ENCODE peak calls at places on chromosomes 2 and 18, in five cellular contexts. W, J, F, B and C are unnamed samples.

GRCh38 chr2:239819974-239820555 is 205.1 kb downstream of the NDUFA10 start:
- DNase-seq in W (no peak), F (no peak), B (peak; percentile 21), J (no peak), C (peak; percentile 48)

GRCh38 chr2:184030978-184031377 is 567.4 kb upstream of the ZNF804A start:
- DNase-seq in F (no peak), J (no peak), B (no peak), W (no peak), C (no peak)

GRCh38 chr2:237885931-237886701 is 26.7 kb downstream of the RAMP1 start:
- DNase-seq in W (no peak), B (no peak), F (no peak), J (no peak), C (peak; percentile 79)

GRCh38 chr2:224572338-224572737 is 12.8 kb downstream of the CUL3 start:
- DNase-seq in B (no peak), J (no peak), F (no peak), W (no peak), C (no peak)

GRCh38 chr2:239355139-239355538 is 45.7 kb downstream of the HDAC4 start:
- DNase-seq in F (no peak), W (no peak), J (no peak), B (peak; percentile 19), C (no peak)

GRCh38 chr18:12283256-12283655 is 24.8 kb upstream of the TUBB6 start:
- DNase-seq in B (peak; percentile 69), J (peak; percentile 29), F (peak; percentile 84), W (peak; percentile 48), C (no peak)

GRCh38 chr2:98374958-98375570 is 28.8 kb downstream of the CNGA3 start:
- DNase-seq in W (no peak), B (no peak), J (no peak), F (no peak), C (no peak)

GRCh38 chr18:987325-988186 is 82.9 kb downstream of the ADCYAP1 start:
- DNase-seq in J (no peak), F (no peak), W (no peak), B (peak; percentile 95), C (no peak)

GRCh38 chr2:65070172-65070830 is 14.1 kb downstream of the CEP68 start:
- DNase-seq in F (peak; percentile 64), W (no peak), B (peak; percentile 43), J (peak; percentile 84), C (no peak)

GRCh38 chr2:141341444-141341843 is 789.4 kb downstream of the LRP1B start:
- DNase-seq in B (peak; percentile 99), F (peak; percentile 6), J (no peak), W (no peak), C (no peak)

GRCh38 chr18:3283908-3284307 is 22.0 kb downstream of the MYL12B start:
- DNase-seq in F (no peak), B (no peak), J (no peak), W (peak; percentile 33), C (no peak)

GRCh38 chr2:65329551-65329950 is 101.9 kb downstream of the ACTR2 start:
- DNase-seq in F (no peak), W (no peak), J (no peak), B (no peak), C (no peak)

GRCh38 chr18:11994708-11995444 is 13.6 kb downstream of the IMPA2 start:
- DNase-seq in B (no peak), F (no peak), W (peak; percentile 41), J (peak; percentile 75), C (peak; percentile 83)

GRCh38 chr2:108385411-108386071 is 7.8 kb downstream of the SULT1C4 start:
- DNase-seq in F (no peak), B (no peak), J (peak; percentile 87), W (no peak), C (no peak)

GRCh38 chr2:164689020-164689419 is 67.7 kb upstream of the GRB14 start:
- DNase-seq in F (no peak), W (no peak), B (peak; percentile 19), J (no peak), C (no peak)

GRCh38 chr2:18527822-18528221 is 32.6 kb downstream of the RDH14 start:
- DNase-seq in F (no peak), W (no peak), B (no peak), J (no peak), C (no peak)

GRCh38 chr2:127255146-127255545 is 35.0 kb upstream of the CYP27C1 start:
- DNase-seq in J (peak; percentile 15), B (no peak), F (no peak), W (no peak), C (no peak)

GRCh38 chr18:6370410-6370809 is 44.3 kb downstream of the L3MBTL4 start:
- DNase-seq in F (no peak), W (no peak), J (peak; percentile 37), B (no peak), C (no peak)

GRCh38 chr2:212034841-212035585 is 503.6 kb downstream of the ERBB4 start:
- DNase-seq in J (no peak), B (peak; percentile 39), F (no peak), W (no peak), C (no peak)

GRCh38 chr2:238083919-238084318 is 16.2 kb upstream of the ESPNL start:
- DNase-seq in W (no peak), B (no peak), J (no peak), F (no peak), C (no peak)

GRCh38 chr2:70301344-70302194 is at the start of gene FAM136A:
- DNase-seq in J (peak; percentile 87), F (peak; percentile 65), W (peak; percentile 94), B (peak; percentile 35), C (peak; percentile 94)

GRCh38 chr18:9835112-9835755 is 50.5 kb upstream of the TXNDC2 start:
- DNase-seq in W (no peak), B (no peak), J (no peak), F (peak; percentile 27), C (no peak)

GRCh38 chr2:136121511-136121910 is 3.6 kb upstream of the CXCR4 start:
- DNase-seq in B (no peak), W (no peak), J (no peak), F (no peak), C (no peak)

GRCh38 chr2:218155953-218156479 is 10.7 kb downstream of the CXCR1 start:
- DNase-seq in B (no peak), W (no peak), F (no peak), J (no peak), C (no peak)

GRCh38 chr2:27583390-27583915 is 611 bp downstream of the ZNF512 start:
- DNase-seq in J (no peak), B (no peak), W (no peak), F (no peak), C (no peak)

GRCh38 chr2:151520976-151521375 is 111.3 kb downstream of the RIF1 start:
- DNase-seq in F (no peak), J (no peak), W (no peak), B (no peak), C (no peak)

GRCh38 chr2:171813729-171814128 is 80.3 kb downstream of the SLC25A12 start:
- DNase-seq in B (no peak), J (no peak), W (no peak), F (no peak), C (no peak)

GRCh38 chr2:24822049-24822706 is 29.0 kb downstream of the CENPO start:
- DNase-seq in J (no peak), F (no peak), B (no peak), W (peak; percentile 85), C (no peak)

GRCh38 chr2:159093496-159093895 is 125.1 kb downstream of the TANC1 start:
- DNase-seq in F (no peak), J (no peak), B (no peak), W (no peak), C (no peak)

GRCh38 chr2:7428444-7429204 is 511.4 kb downstream of the RNF144A start:
- DNase-seq in B (no peak), W (no peak), J (no peak), F (no peak), C (no peak)

GRCh38 chr2:68909793-68910674 is 38.8 kb upstream of the BMP10 start:
- DNase-seq in F (peak; percentile 48), W (peak; percentile 84), J (peak; percentile 58), B (peak; percentile 49), C (no peak)

GRCh38 chr2:77161009-77161408 is 361.2 kb downstream of the LRRTM4 start:
- DNase-seq in F (no peak), W (no peak), J (peak; percentile 50), B (peak; percentile 65), C (no peak)

GRCh38 chr2:138267161-138267901 is 234.2 kb upstream of the SPOPL start:
- DNase-seq in J (no peak), B (peak; percentile 81), W (no peak), F (peak; percentile 50), C (no peak)

GRCh38 chr2:54551123-54551756 is 95.1 kb downstream of the SPTBN1 start:
- DNase-seq in J (no peak), W (peak; percentile 37), F (no peak), B (no peak), C (no peak)
- H3K4me1 ChIP-seq in J (peaks cover 91% of the 10 kb centered on the region), W (peaks cover 7% of the 10 kb centered on the region), F (peaks cover 35% of the 10 kb centered on the region), B (peaks cover 6% of the 10 kb centered on the region), C (peaks cover 44% of the 10 kb centered on the region)

GRCh38 chr18:34834897-34835296 is 124.8 kb downstream of the DTNA start:
- DNase-seq in B (peak; percentile 19), W (no peak), J (no peak), F (no peak), C (no peak)
- H3K9ac ChIP-seq in B (no peak overlapping the region), W (no peak overlapping the region), J (no peak overlapping the region), F (no peak overlapping the region), C (no peak overlapping the region)

DNA sequence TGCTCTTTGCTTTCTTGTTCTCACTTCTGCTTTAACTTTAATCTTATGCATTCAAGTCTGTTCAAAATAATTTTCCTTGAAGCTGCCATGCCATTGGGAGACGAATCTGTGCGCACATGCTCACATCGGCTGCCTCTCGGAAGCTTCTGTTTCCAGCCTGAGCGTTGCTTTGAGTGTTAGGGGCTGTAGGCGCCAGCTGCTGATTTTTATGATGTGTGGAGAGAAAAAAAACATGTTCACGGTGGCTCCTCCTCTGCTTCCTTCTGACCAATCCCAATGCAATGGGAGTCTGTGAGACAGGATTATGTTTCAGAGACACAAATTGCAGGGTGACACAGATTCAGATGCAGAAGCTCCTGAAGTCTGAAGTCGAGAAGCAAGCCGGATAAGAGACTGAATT is at the start of gene MC4R:
- DNase-seq in J (no peak), F (peak; percentile 35), B (peak; percentile 74), W (peak; percentile 30), C (no peak)
- H3K27ac ChIP-seq in J (no peak within 1 kb of the TSS), F (no peak within 1 kb of the TSS), B (no peak within 1 kb of the TSS), W (no peak within 1 kb of the TSS), C (no peak within 1 kb of the TSS)

GRCh38 chr2:62202019-62202722 is 6.3 kb downstream of the B3GNT2 start:
- DNase-seq in W (no peak), B (no peak), J (no peak), F (no peak), C (no peak)

GRCh38 chr2:62199392-62200125 is 3.6 kb downstream of the B3GNT2 start:
- DNase-seq in J (no peak), B (no peak), W (no peak), F (peak; percentile 41), C (no peak)

GRCh38 chr2:62200291-62200841 is 4.5 kb downstream of the B3GNT2 start:
- DNase-seq in J (no peak), B (no peak), F (no peak), W (no peak), C (no peak)

GRCh38 chr2:62201307-62201706 is 5.4 kb downstream of the B3GNT2 start:
- DNase-seq in B (peak; percentile 33), J (no peak), W (no peak), F (no peak), C (no peak)

DNA sequence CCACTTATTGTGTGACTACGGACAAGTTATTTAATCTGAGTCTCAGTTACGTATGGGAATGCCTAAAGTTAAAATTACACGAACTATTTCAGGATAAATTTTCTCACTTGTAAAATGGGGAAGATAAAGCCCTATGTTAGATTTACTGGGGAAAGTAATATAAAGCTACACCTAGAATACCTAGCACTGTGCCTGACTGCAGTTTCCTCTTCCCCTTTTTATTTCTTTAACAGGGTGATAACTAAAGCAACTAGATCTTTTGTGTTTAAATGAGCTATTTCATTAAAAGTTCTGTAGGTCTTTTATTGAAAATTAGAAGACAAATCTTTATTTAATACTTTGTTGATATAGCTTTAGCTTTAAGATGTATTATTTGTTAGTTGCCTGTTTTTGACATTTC is 5.0 kb downstream of the B3GNT2 start:
- DNase-seq in J (no peak), B (no peak), F (no peak), W (no peak), C (no peak)
- H3K4me1 ChIP-seq in J (peaks cover 51% of the 10 kb centered on the region), B (no peaks in the 10 kb centered on the region), F (peaks cover 10% of the 10 kb centered on the region), W (peaks cover 66% of the 10 kb centered on the region), C (peaks cover 44% of the 10 kb centered on the region)